ENCODE peak calls at places on chromosomes 3 and 15, in ten cellular contexts. I is cardiac fibroblast; Z is colonic mucosa; R is CD8-positive, alpha-beta memory T cell; N is tibial nerve; G is NT2/D1; W is SJSA1; T is NB4; H is endodermal cell; X is fibroblast of the aortic adventitia. L is an unnamed sample.

GRCh38 chr15:70104227-70104626 is 6.5 kb upstream of the TLE3 start:
- DNase-seq in N (no peak), X (no peak), T (no peak), H (peak; percentile 47), W (no peak), Z (no peak), G (no peak), I (no peak), R (no peak), L (no peak)

GRCh38 chr3:152720941-152721718 is 113.8 kb upstream of the P2RY1 start:
- DNase-seq in X (no peak), H (peak; percentile 51), G (peak; percentile 36), W (no peak), Z (no peak), R (no peak), I (no peak), T (no peak), N (no peak), L (no peak)

GRCh38 chr3:21621396-21621695 is 129.7 kb downstream of the ZNF385D start:
- DNase-seq in R (no peak), N (no peak), H (no peak), T (peak; percentile 8), I (peak; percentile 75), Z (no peak), X (peak; percentile 56), G (no peak), W (no peak), L (peak; percentile 75)

GRCh38 chr3:2198880-2199279 is 100.2 kb downstream of the CNTN4 start:
- DNase-seq in H (no peak), R (no peak), N (no peak), T (no peak), W (no peak), I (no peak), G (no peak), X (no peak), Z (no peak), L (no peak)

GRCh38 chr3:174466471-174467054 is 392.6 kb upstream of the NAALADL2 start:
- DNase-seq in W (no peak), X (no peak), H (no peak), T (no peak), I (no peak), N (no peak), G (peak; percentile 6), Z (no peak), R (no peak), L (no peak)

GRCh38 chr3:17742092-17742836 is at the start of gene TBC1D5:
- DNase-seq in T (peak; percentile 98), W (peak; percentile 86), H (peak; percentile 98), Z (peak; percentile 95), I (no peak), G (peak; percentile 95), X (no peak), R (peak; percentile 89), N (peak; percentile 90), L (peak; percentile 94)

GRCh38 chr15:39629376-39629775 is 48.5 kb downstream of the THBS1 start:
- DNase-seq in T (peak; percentile 36), W (no peak), X (no peak), N (no peak), I (peak; percentile 82), G (no peak), H (no peak), Z (peak; percentile 67), R (peak; percentile 61), L (no peak)

GRCh38 chr3:14039149-14039548 is 85.5 kb downstream of the CHCHD4 start:
- DNase-seq in X (no peak), G (no peak), R (no peak), I (no peak), N (no peak), W (no peak), H (no peak), Z (no peak), T (no peak), L (no peak)

DNA sequence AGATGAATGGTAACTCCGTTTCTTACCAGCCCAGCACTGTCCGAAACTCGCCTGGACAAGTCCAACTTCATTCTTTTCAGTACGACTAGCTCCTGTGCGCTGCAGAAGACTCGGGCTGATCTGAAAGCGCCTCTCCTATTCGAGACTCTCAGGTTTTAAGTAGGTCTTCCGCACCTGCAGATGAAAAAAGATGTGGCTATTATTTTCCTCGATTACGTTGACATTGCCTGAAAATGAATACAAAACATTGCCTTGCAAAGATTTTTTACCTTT is 68.8 kb downstream of the HES1 start:
- DNase-seq in T (no peak), W (no peak), N (no peak), I (no peak), G (no peak), Z (no peak), H (no peak), X (no peak), R (no peak), L (no peak)
- H3K4me3 ChIP-seq in T (no peak overlapping the region), W (no peak overlapping the region), N (no peak overlapping the region), I (no peak overlapping the region), G (no peak overlapping the region), Z (no peak overlapping the region), H (peak overlapping the region; percentile 57), X (no peak overlapping the region), R (no peak overlapping the region), L (no peak overlapping the region)

DNA sequence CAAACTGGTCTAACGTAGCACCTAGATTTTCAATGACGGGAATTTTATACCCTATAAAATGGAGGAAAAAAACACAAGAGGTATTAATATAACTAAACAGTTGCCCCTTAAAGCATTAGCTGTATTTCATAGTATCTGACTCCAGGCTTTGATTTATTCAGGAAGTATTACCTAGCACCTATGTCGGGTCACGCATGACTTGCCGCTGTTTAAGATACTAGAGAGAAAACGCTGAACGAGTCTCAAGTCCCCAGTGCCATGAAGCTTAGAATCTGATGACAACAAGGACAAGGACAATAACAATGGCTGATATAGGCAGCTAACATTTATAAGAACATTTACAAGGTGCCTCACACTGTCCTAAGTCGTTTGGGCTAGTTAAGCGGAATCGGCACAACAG is 1.9 kb downstream of the SNRPA1 start:
- DNase-seq in X (no peak), N (no peak), R (no peak), Z (no peak), W (no peak), H (peak; percentile 29), G (no peak), I (peak; percentile 5), T (no peak), L (no peak)
- H3K4me3 ChIP-seq in X (peak overlapping the region; percentile 96), N (no peak overlapping the region), R (peak overlapping the region; percentile 93), Z (no peak overlapping the region), W (peak overlapping the region; percentile 88), H (peak overlapping the region; percentile 92), G (peak overlapping the region; percentile 87), I (peak overlapping the region; percentile 92), T (peak overlapping the region; percentile 80), L (peak overlapping the region; percentile 64)

DNA sequence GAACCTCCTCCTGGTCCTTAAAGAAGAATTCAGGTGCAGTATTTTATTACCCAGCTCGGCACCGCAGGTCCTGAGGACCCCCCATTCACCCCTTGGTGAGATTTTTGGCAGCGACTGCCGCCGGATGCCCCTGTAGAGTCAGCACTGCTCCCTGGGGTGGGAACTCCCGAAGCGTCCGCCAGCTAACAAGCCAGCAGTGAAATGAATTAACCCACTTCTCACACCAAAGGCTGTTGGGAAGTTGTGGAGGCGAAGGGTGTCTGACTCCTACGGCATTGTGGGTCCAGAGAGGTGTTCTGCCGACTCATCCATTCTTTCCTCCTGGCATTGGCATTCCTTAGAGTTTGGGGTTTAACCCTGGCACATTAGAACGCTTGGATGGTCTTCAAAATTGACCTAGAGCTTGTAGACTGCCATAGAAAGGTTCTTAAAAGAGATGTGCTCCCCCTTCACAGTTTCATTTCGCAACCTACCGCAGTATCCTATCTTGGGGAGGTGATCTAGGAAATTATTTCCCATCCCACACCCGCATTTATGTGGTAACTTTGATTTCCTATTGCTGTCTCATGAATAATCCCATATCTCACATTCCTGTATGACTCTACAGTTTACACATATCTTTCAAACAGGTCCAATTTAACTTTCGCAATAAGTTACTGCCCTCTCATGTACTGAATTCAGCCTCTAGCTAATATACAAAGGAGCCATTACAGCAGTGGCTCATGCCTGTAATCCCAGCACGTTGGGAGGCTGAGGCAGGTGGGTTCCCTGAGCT is 879 bp upstream of the EIF5A2 start:
- DNase-seq in T (peak; percentile 63), I (peak; percentile 95), R (no peak), N (no peak), W (no peak), H (no peak), G (no peak), Z (no peak), X (peak; percentile 98), L (peak; percentile 86)
- H3K4me3 ChIP-seq in T (peak overlapping the region; percentile 67), I (no peak overlapping the region), R (no peak overlapping the region), N (no peak overlapping the region), W (no peak overlapping the region), H (peak overlapping the region; percentile 88), G (no peak overlapping the region), Z (no peak overlapping the region), X (peak overlapping the region; percentile 54), L (no peak overlapping the region)

GRCh38 chr15:84865074-84865569 is 19.3 kb upstream of the SLC28A1 start:
- DNase-seq in X (no peak), W (no peak), T (no peak), G (no peak), Z (no peak), R (no peak), N (no peak), I (no peak), H (no peak), L (no peak)
- H3K4me3 ChIP-seq in X (no peak overlapping the region), W (no peak overlapping the region), T (no peak overlapping the region), G (no peak overlapping the region), Z (no peak overlapping the region), R (no peak overlapping the region), N (no peak overlapping the region), I (no peak overlapping the region), H (no peak overlapping the region), L (no peak overlapping the region)

GRCh38 chr15:45307230-45307924 is 55.3 kb downstream of the SLC28A2 start:
- DNase-seq in I (peak; percentile 56), G (no peak), X (peak; percentile 82), N (no peak), W (no peak), H (no peak), T (peak; percentile 21), Z (no peak), R (no peak), L (peak; percentile 7)
- H3K4me3 ChIP-seq in I (no peak overlapping the region), G (no peak overlapping the region), X (peak overlapping the region; percentile 47), N (no peak overlapping the region), W (no peak overlapping the region), H (no peak overlapping the region), T (peak overlapping the region; percentile 9), Z (no peak overlapping the region), R (peak overlapping the region; percentile 47), L (no peak overlapping the region)

L was measured in skeletal muscle cell.